ENCODE peak calls at places on chromosomes 1 and 21, in five cellular contexts. M is PC-3, N is HCT116, D is endothelial cell of umbilical vein, F is GM23248. P is an unnamed sample. For H3K4me1, the result is how much of the 10 kb centered on the place peaks cover.

GRCh38 chr1:56034222-56034621 is 545.1 kb downstream of the PLPP3 start:
- DNase-seq in M (peak), D (no peak), F (peak), N (no peak), P (no peak)

GRCh38 chr1:228018125-228018398 is 11.3 kb downstream of the WNT3A start:
- DNase-seq in D (no peak), M (no peak), F (no peak), N (no peak), P (no peak)

GRCh38 chr1:25198731-25199231 is 33.5 kb downstream of the SYF2 start:
- DNase-seq in F (peak), D (no peak), N (no peak), M (peak), P (no peak)

GRCh38 chr1:23470282-23471070 is 13.5 kb downstream of the ASAP3 start:
- DNase-seq in D (peak), N (no peak), F (peak), M (no peak), P (no peak)

GRCh38 chr21:33840771-33841170 is 74.8 kb downstream of the ATP5PO start:
- DNase-seq in D (no peak), N (no peak), M (no peak), F (peak), P (no peak)

GRCh38 chr1:247487057-247487456 is 29.2 kb upstream of the OR2B11 start:
- DNase-seq in D (peak), F (peak), N (peak), M (peak), P (peak)

GRCh38 chr1:8303141-8303540 is 14.8 kb upstream of the SLC45A1 start:
- DNase-seq in M (no peak), N (no peak), F (no peak), D (no peak), P (no peak)

GRCh38 chr1:223771814-223772770 is 59.8 kb downstream of the CAPN2 start:
- DNase-seq in M (peak), D (peak), N (peak), F (peak), P (peak)

GRCh38 chr1:167546935-167547334 is 6.6 kb downstream of the CREG1 start:
- DNase-seq in F (no peak), N (no peak), D (no peak), M (no peak), P (no peak)

GRCh38 chr1:150521196-150521968 is 5.8 kb downstream of the FALEC start:
- DNase-seq in F (no peak), D (no peak), M (no peak), N (no peak), P (no peak)

GRCh38 chr1:41504126-41505035 is 19.9 kb upstream of the EDN2 start:
- DNase-seq in D (no peak), F (peak), N (peak), M (peak), P (peak)

GRCh38 chr1:154583691-154584212 is 16.2 kb downstream of the CHRNB2 start:
- DNase-seq in M (no peak), N (no peak), D (peak), F (no peak), P (no peak)

GRCh38 chr21:29449306-29449940 is 150.7 kb downstream of the BACH1 start:
- DNase-seq in D (no peak), M (no peak), N (no peak), F (no peak), P (no peak)

GRCh38 chr1:68449901-68450300 is at the start of gene RPE65:
- DNase-seq in N (no peak), F (no peak), D (no peak), M (no peak), P (no peak)

GRCh38 chr1:16076871-16077250 is 3.4 kb upstream of the FAM131C start:
- DNase-seq in F (peak), D (no peak), M (peak), N (peak), P (peak)

GRCh38 chr1:89905391-89906058 is 84.7 kb downstream of the LRRC8D start:
- DNase-seq in F (peak), N (no peak), M (peak), D (no peak), P (no peak)

GRCh38 chr1:28756846-28757245 is 20.1 kb downstream of the YTHDF2 start:
- DNase-seq in F (no peak), N (no peak), M (peak), D (peak), P (no peak)

GRCh38 chr1:91777630-91778300 is 108.2 kb downstream of the TGFBR3 start:
- DNase-seq in N (no peak), D (no peak), M (no peak), F (no peak), P (no peak)

GRCh38 chr1:178964469-178965330 is 61.0 kb upstream of the FAM20B start:
- DNase-seq in N (no peak), F (no peak), M (no peak), D (no peak), P (no peak)

GRCh38 chr1:57748696-57749095 is 324.8 kb upstream of the DAB1 start:
- DNase-seq in M (no peak), F (no peak), N (no peak), D (no peak), P (no peak)

GRCh38 chr21:46226146-46226545 is 2.4 kb downstream of the LSS start:
- DNase-seq in D (no peak), M (no peak), N (no peak), F (peak), P (no peak)

GRCh38 chr1:54354899-54355298 is 51.3 kb downstream of the SSBP3 start:
- DNase-seq in N (no peak), M (no peak), D (peak), F (no peak), P (no peak)

GRCh38 chr1:54356680-54357147 is 49.5 kb downstream of the SSBP3 start:
- DNase-seq in M (no peak), D (no peak), N (no peak), F (no peak), P (no peak)

GRCh38 chr1:54352755-54353154 is 53.4 kb downstream of the SSBP3 start:
- DNase-seq in D (no peak), F (peak), N (no peak), M (no peak), P (no peak)

GRCh38 chr1:54355931-54356679 is 50.1 kb downstream of the SSBP3 start:
- DNase-seq in M (no peak), D (no peak), N (no peak), F (no peak), P (no peak)

GRCh38 chr1:54353959-54354358 is 52.2 kb downstream of the SSBP3 start:
- DNase-seq in N (no peak), F (no peak), M (no peak), D (no peak), P (no peak)
- TF ChIP-seq EZH2 in N (no peak), F (no peak), M (no peak), D (no peak), P (no peak)

GRCh38 chr1:18973446-18973955 is 17.0 kb upstream of the IFFO2 start:
- DNase-seq in F (no peak), D (no peak), N (no peak), M (no peak), P (no peak)
- H3K4me2 ChIP-seq in F (no peak), D (peak), N (no peak), M (no peak), P (no peak)

DNA sequence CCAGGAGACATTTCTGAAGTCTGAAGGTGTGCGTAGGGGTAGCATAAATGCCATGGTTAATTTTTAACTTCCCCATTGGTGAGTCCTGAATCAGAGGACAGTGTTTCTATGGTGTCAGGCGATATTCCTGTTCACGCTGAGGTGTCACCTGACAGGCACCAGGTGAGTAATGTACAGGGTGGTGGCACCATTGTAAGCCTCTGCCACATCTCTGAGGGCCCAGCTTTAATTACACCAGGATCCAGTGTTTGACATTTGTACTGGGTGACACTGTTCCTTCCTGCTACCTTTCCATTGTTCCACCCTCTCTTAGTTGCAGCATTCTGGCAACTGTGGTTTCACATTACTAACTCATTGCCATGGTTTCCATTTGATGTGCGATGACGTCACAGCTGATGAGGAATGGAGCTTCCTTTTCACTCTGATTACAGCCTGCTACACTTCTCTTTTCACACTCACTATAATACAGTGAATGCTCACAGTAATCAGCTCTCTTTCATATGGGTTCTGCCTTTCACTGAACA is 40.6 kb upstream of the MARK1 start:
- DNase-seq in M (peak), N (peak), D (peak), F (peak), P (peak)
- H3K4me1 ChIP-seq in M (under half), N (under half), D (under half), F (under half), P (under half)

DNA sequence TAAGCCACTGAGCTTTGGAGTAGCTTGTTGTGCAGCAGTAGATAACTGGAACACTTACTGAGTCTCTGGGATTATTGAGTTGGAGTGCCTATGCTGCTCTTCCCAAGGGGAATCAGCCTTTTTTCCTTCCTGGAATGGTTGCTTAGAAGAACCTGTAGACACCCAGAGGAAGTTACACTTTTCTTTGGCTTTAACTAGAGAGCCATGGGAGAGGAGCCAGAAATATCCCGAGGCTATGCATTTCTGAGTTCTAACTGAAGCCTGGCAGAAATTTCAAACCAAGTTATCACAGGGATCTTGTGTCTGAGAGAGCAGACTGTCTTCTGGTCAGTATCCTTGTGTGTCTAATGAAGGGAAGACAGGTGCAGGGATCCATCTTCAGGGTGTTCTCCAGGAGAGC is 28.3 kb downstream of the LAMC1 start:
- DNase-seq in M (peak), F (no peak), N (no peak), D (no peak), P (no peak)
- TF ChIP-seq EZH2 in M (no peak), F (no peak), N (no peak), D (no peak), P (no peak)

GRCh38 chr1:4117196-4117595 is 217.1 kb upstream of the C1orf174 start:
- DNase-seq in N (no peak), M (no peak), D (no peak), F (no peak), P (no peak)

GRCh38 chr1:4120557-4121292 is 220.7 kb upstream of the C1orf174 start:
- DNase-seq in F (no peak), M (no peak), N (no peak), D (no peak), P (no peak)

GRCh38 chr1:4119516-4120220 is 219.6 kb upstream of the C1orf174 start:
- DNase-seq in D (no peak), N (no peak), M (no peak), F (no peak), P (no peak)

GRCh38 chr1:4121293-4121684 is 221.2 kb upstream of the C1orf174 start:
- DNase-seq in N (no peak), M (no peak), D (no peak), F (no peak), P (no peak)

DNA sequence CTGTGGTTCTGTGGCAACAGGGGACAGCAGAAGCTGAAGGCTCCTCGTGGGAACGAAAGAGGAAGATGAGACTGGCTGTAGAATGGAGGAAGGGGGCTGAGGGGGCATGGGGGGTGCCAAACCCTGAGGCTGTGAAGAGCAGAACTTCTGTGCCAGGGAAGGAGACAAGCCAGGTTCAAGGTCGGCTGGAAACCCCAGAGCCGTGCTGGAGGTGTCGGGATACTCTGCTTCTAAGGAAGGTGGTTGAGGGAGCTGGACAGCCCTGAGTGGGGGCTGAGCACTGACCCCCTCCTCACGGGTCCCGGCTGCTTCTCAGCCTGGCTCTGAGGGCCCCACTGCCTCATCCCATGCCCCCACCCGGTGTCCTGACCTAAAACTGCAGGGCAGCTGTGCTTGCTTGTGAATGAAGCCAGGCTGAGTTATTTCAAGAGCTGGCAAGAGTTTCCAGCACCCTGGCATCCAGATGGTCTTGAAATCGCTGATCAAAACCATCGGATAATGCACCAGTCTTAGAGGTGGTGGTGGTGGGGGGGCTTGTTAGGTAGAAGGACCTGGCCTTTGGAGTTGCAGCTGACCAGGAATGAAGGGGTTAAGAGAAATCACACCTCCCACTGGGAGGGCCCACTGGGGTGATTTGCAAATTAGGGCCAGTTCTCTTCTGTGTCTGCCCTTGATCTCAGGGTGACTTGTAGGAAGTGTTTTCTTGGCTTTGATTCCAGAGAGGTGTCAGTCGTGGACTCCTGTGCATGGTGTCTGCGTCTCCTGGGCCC is 218.9 kb upstream of the C1orf174 start:
- DNase-seq in M (no peak), F (no peak), N (no peak), D (no peak), P (no peak)
- H3K4me2 ChIP-seq in M (no peak), F (no peak), N (no peak), D (no peak), P (no peak)

GRCh38 chr1:39647247-39647646 is 7.8 kb upstream of the HEYL start:
- DNase-seq in D (no peak), F (no peak), M (no peak), N (no peak), P (no peak)
- H3K4me1 ChIP-seq in D (under half), F (under half), M (under half), N (under half), P (under half)

GRCh38 chr1:212283741-212284140 is 1.5 kb upstream of the PPP2R5A start:
- DNase-seq in F (no peak), N (no peak), M (peak), D (no peak), P (no peak)

GRCh38 chr1:212284332-212284743 is 872 bp upstream of the PPP2R5A start:
- DNase-seq in M (no peak), N (no peak), F (peak), D (no peak), P (no peak)

GRCh38 chr1:212286437-212287131 is 1.4 kb downstream of the PPP2R5A start:
- DNase-seq in F (peak), N (no peak), D (peak), M (peak), P (peak)

GRCh38 chr1:212285685-212286436 is 651 bp downstream of the PPP2R5A start:
- DNase-seq in F (peak), M (peak), D (peak), N (peak), P (peak)

DNA sequence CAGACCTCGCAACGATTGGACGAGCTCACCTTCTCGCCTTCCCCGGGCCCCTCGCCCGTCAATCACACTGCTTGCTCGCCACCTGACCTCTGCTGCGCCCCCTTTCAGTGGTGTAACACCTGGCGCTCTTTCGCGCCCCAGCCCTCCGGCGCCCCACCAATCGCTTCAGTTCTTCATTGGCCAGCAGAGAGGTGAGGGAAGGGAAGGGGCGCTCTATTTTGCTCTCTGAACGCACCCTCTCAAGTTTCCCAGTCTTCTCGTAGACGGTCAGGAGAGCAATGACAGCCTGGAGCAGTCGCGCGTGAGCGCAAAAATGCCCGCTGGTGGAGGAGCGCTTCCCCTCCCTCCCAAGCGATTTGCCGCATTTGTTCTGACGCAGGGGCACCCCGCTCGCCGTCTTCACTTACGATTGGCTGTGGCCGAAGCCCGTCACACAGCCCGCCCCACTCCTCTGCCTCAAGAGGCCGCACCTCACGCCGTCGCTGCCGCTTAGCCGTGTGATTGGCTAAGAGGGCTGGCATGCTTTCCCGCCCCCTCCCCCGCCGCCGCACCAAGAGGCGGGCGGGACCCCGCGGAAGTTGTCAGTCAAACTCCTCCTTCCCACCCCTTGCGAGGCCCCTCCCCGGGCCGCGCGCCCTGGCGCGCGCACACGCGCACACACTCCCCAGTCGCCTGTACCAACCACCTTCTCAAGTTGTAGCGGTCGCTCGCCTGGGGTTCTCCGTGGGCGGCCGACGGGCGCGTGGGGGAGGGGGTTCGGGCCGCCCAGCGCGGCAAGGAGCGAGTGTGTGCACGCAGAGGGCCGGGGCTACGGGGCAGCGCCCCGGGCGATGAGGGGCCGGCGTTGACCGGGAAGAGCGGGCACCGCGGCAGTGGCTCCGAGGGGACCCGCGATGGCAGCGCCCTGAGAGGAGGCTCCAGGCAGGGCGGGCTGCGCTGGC is at the start of gene PPP2R5A:
- DNase-seq in N (peak), F (peak), D (peak), M (peak), P (peak)
- TF ChIP-seq EZH2 in N (no peak), F (no peak), D (no peak), M (no peak), P (no peak)

DNA sequence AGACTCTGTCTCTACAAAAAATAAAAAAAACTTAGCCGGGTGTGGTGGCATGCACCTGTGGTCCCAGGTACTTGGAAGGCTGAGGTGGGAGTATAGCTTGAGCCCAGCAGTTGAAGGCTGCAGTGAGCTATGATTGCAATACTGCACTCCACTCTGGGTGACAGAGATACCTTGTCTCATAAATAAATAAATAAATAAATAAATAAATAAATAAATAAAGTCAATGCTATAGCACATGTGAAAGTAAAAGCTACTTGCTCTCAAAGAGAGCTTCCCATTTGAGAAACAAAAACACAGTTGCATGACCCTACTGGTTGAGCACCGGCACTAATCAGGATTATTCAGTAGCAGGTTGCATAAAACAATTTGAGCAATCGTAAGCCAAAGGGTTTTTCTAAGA is 29.4 kb upstream of the DNAH14 start:
- DNase-seq in M (no peak), N (no peak), D (no peak), F (no peak), P (no peak)
- H3K4me2 ChIP-seq in M (no peak), N (no peak), D (no peak), F (no peak), P (no peak)

DNA sequence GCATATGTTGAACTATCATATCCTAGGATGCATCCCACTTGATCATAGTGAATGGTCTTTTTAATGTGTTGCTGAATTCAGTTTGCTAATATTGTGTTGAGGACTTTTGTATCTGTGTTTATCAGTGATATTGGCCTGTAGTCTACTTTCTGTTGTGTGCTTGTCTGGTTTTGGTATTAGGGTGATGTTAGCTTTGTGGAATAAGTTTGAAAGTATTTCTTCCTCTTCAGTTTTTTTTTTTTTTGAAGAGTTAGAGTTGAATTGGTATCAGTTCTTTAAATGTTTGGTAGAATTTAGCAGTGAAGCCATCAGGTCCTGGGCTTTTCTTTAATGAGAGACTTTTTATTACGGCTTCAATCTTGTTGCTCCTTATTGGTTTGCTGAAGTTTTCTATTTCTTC is 162.3 kb downstream of the VAV3 start:
- DNase-seq in N (no peak), M (no peak), D (no peak), F (no peak), P (no peak)
- H3K4me1 ChIP-seq in N (under half), M (under half), D (under half), F (under half), P (under half)

P was measured in PC-9.